ENCODE peak calls at places on chromosome 13, in six cellular contexts. E is NCI-H1694 treated with DMSO at 0.1 percent for 48 hours, B is fibroblast of mammary gland, V is neuronal stem cell, G is tibial artery, M is MV-4-11. Y is an unnamed sample.

GRCh38 chr13:43473437-43473836 is 313.3 kb downstream of the ENOX1 start:
- DNase-seq in M (peak; percentile 50), V (no peak), G (no peak), B (no peak), E (peak; percentile 5), Y (peak; percentile 28)

GRCh38 chr13:113064534-113065405 is 40.8 kb upstream of the F7 start:
- DNase-seq in G (no peak), V (no peak), E (no peak), B (peak; percentile 95), M (peak; percentile 83), Y (peak; percentile 92)

GRCh38 chr13:99281811-99282263 is 23.7 kb upstream of the GPR18 start:
- DNase-seq in E (no peak), V (no peak), B (peak; percentile 60), G (peak; percentile 72), M (peak; percentile 89), Y (no peak)

GRCh38 chr13:41199526-41199925 is 5.2 kb upstream of the KBTBD7 start:
- DNase-seq in M (peak; percentile 6), E (no peak), G (no peak), B (no peak), V (no peak), Y (no peak)

GRCh38 chr13:114115796-114116195 is 16.6 kb downstream of the RASA3 start:
- DNase-seq in G (no peak), E (no peak), V (no peak), M (no peak), B (no peak), Y (no peak)

GRCh38 chr13:101746513-101746912 is 294.0 kb downstream of the ITGBL1 start:
- DNase-seq in M (no peak), V (no peak), B (no peak), G (no peak), E (no peak), Y (no peak)

GRCh38 chr13:42762917-42763316 is 18.5 kb upstream of the FAM216B start:
- DNase-seq in M (no peak), B (peak; percentile 98), E (no peak), V (no peak), G (no peak), Y (peak; percentile 90)

GRCh38 chr13:110047511-110047910 is 259.4 kb downstream of the COL4A1 start:
- DNase-seq in G (peak; percentile 54), M (no peak), V (no peak), E (no peak), B (peak; percentile 94), Y (peak; percentile 97)

GRCh38 chr13:34340534-34340933 is 522.6 kb downstream of the RFC3 start:
- DNase-seq in M (no peak), E (no peak), B (peak; percentile 84), G (peak; percentile 26), V (no peak), Y (peak; percentile 54)

GRCh38 chr13:29140277-29140676 is 320.1 kb downstream of the MTUS2 start:
- DNase-seq in M (no peak), E (no peak), V (no peak), B (peak; percentile 1), G (no peak), Y (no peak)

GRCh38 chr13:114030666-114031610 is 57.1 kb upstream of the C13orf46 start:
- DNase-seq in G (no peak), E (no peak), B (no peak), M (no peak), V (no peak), Y (no peak)

GRCh38 chr13:48559638-48560320 is 26.9 kb upstream of the RCBTB2 start:
- DNase-seq in V (no peak), M (no peak), G (no peak), E (no peak), B (peak; percentile 89), Y (peak; percentile 58)

GRCh38 chr13:112522578-112522977 is 65.4 kb downstream of the TUBGCP3 start:
- DNase-seq in B (peak; percentile 80), V (no peak), E (no peak), G (no peak), M (no peak), Y (no peak)

GRCh38 chr13:99930925-99931324 is 40.6 kb downstream of the ZIC5 start:
- DNase-seq in V (no peak), E (no peak), B (no peak), G (no peak), M (no peak), Y (no peak)

GRCh38 chr13:110815471-110816204 is 99.2 kb downstream of the ANKRD10 start:
- DNase-seq in B (no peak), G (no peak), E (no peak), V (no peak), M (no peak), Y (no peak)

GRCh38 chr13:114015608-114016295 is 41.9 kb upstream of the C13orf46 start:
- DNase-seq in G (peak; percentile 53), M (no peak), V (no peak), B (peak; percentile 66), E (no peak), Y (peak; percentile 64)

GRCh38 chr13:22915442-22916082 is 265.2 kb upstream of the SGCG start:
- DNase-seq in B (peak; percentile 54), M (no peak), G (peak; percentile 38), V (peak; percentile 52), E (no peak), Y (peak; percentile 19)

GRCh38 chr13:30234763-30235162 is 72.6 kb downstream of the KATNAL1 start:
- DNase-seq in E (no peak), G (no peak), B (no peak), M (no peak), V (no peak), Y (peak; percentile 38)

GRCh38 chr13:43785681-43786471 is 896 bp downstream of the ENOX1 start:
- DNase-seq in V (peak; percentile 41), B (peak; percentile 78), E (peak; percentile 59), G (peak; percentile 66), M (no peak), Y (peak; percentile 78)

GRCh38 chr13:111283991-111284390 is 36.5 kb upstream of the TEX29 start:
- DNase-seq in E (no peak), V (no peak), B (no peak), M (no peak), G (no peak), Y (no peak)

GRCh38 chr13:48615017-48615416 is 38.7 kb upstream of the CYSLTR2 start:
- DNase-seq in V (no peak), G (no peak), B (no peak), M (peak; percentile 98), E (no peak), Y (no peak)

GRCh38 chr13:112575680-112576079 is 12.3 kb downstream of the TUBGCP3 start:
- DNase-seq in M (no peak), E (no peak), B (peak; percentile 40), V (no peak), G (no peak), Y (peak; percentile 64)

GRCh38 chr13:50513528-50513863 is 330.0 kb downstream of the DLEU7 start:
- DNase-seq in V (no peak), G (no peak), E (no peak), M (no peak), B (no peak), Y (no peak)

GRCh38 chr13:96460571-96460970 is 370.7 kb downstream of the HS6ST3 start:
- DNase-seq in V (no peak), B (peak; percentile 1), E (no peak), G (no peak), M (no peak), Y (peak; percentile 13)

GRCh38 chr13:71169125-71169524 is 697.9 kb downstream of the DACH1 start:
- DNase-seq in E (peak; percentile 72), V (no peak), G (no peak), B (no peak), M (no peak), Y (no peak)

GRCh38 chr13:46211521-46212351 is at the start of gene LRRC63:
- DNase-seq in E (peak; percentile 70), G (peak; percentile 72), V (peak; percentile 55), M (peak; percentile 73), B (peak; percentile 41), Y (peak; percentile 40)

GRCh38 chr13:101053694-101054093 is 362.6 kb downstream of the NALCN start:
- DNase-seq in E (no peak), G (no peak), V (no peak), B (no peak), M (no peak), Y (peak; percentile 34)

GRCh38 chr13:99989376-99990044 is 7.9 kb downstream of the ZIC2 start:
- DNase-seq in E (no peak), B (no peak), V (peak; percentile 26), G (no peak), M (no peak), Y (no peak)

GRCh38 chr13:19782049-19782726 is 557 bp downstream of the PSPC1 start:
- DNase-seq in B (peak; percentile 40), V (peak; percentile 26), M (peak; percentile 23), E (no peak), G (peak; percentile 50), Y (peak; percentile 51)

GRCh38 chr13:111213964-111214726 is 99.0 kb downstream of the ARHGEF7 start:
- DNase-seq in E (no peak), V (no peak), B (no peak), G (peak; percentile 34), M (peak; percentile 93), Y (no peak)

Y was measured in fibroblast of the aortic adventitia.